ENCODE peak calls at places on chromosomes 3 and 15, in six cellular contexts. One of them, this sample, is unnamed.

GRCh38 chr3:44099566-44100297 is 142.0 kb upstream of the TOPAZ1 start:
- DNase-seq in C1 segment of cervical spinal cord: no peak
- DNase-seq in activated CD4-positive, alpha-beta T cell treated with anti-CD3 and anti-CD28 coated beads for 4 hours: no peak
- DNase-seq in aorta: no peak
- DNase-seq in left ventricle myocardium inferior: no peak
- DNase-seq in H4: no peak
- DNase-seq in this sample: no peak

GRCh38 chr15:61243984-61244593 is 15.0 kb upstream of the RORA start:
- DNase-seq in C1 segment of cervical spinal cord: no peak
- DNase-seq in activated CD4-positive, alpha-beta T cell treated with anti-CD3 and anti-CD28 coated beads for 4 hours: no peak
- DNase-seq in aorta: no peak
- DNase-seq in left ventricle myocardium inferior: no peak
- DNase-seq in H4: no peak
- DNase-seq in this sample: no peak

GRCh38 chr3:61819861-61820260 is 258.5 kb downstream of the PTPRG start:
- DNase-seq in C1 segment of cervical spinal cord: no peak
- DNase-seq in activated CD4-positive, alpha-beta T cell treated with anti-CD3 and anti-CD28 coated beads for 4 hours: no peak
- DNase-seq in aorta: no peak
- DNase-seq in left ventricle myocardium inferior: no peak
- DNase-seq in H4: no peak
- DNase-seq in this sample: no peak

GRCh38 chr3:127304121-127304744 is 16.4 kb upstream of the PRR20G start:
- DNase-seq in C1 segment of cervical spinal cord: no peak
- DNase-seq in activated CD4-positive, alpha-beta T cell treated with anti-CD3 and anti-CD28 coated beads for 4 hours: no peak
- DNase-seq in aorta: no peak
- DNase-seq in left ventricle myocardium inferior: no peak
- DNase-seq in H4: no peak
- DNase-seq in this sample: no peak

GRCh38 chr3:160973067-160973466 is 132.1 kb downstream of the B3GALNT1 start:
- DNase-seq in C1 segment of cervical spinal cord: no peak
- DNase-seq in activated CD4-positive, alpha-beta T cell treated with anti-CD3 and anti-CD28 coated beads for 4 hours: no peak
- DNase-seq in aorta: no peak
- DNase-seq in left ventricle myocardium inferior: no peak
- DNase-seq in H4: no peak
- DNase-seq in this sample: no peak

GRCh38 chr3:110575702-110576101 is 495.9 kb upstream of the NECTIN3 start:
- DNase-seq in C1 segment of cervical spinal cord: no peak
- DNase-seq in activated CD4-positive, alpha-beta T cell treated with anti-CD3 and anti-CD28 coated beads for 4 hours: no peak
- DNase-seq in aorta: no peak
- DNase-seq in left ventricle myocardium inferior: no peak
- DNase-seq in H4: no peak
- DNase-seq in this sample: no peak

GRCh38 chr15:98805434-98806274 is 157.3 kb downstream of the IGF1R start:
- DNase-seq in C1 segment of cervical spinal cord: no peak
- DNase-seq in activated CD4-positive, alpha-beta T cell treated with anti-CD3 and anti-CD28 coated beads for 4 hours: no peak
- DNase-seq in aorta: no peak
- DNase-seq in left ventricle myocardium inferior: no peak
- DNase-seq in H4: peak
- DNase-seq in this sample: no peak

GRCh38 chr3:11159421-11159904 is 5.2 kb downstream of the HRH1 start:
- DNase-seq in C1 segment of cervical spinal cord: no peak
- DNase-seq in activated CD4-positive, alpha-beta T cell treated with anti-CD3 and anti-CD28 coated beads for 4 hours: no peak
- DNase-seq in aorta: peak
- DNase-seq in left ventricle myocardium inferior: no peak
- DNase-seq in H4: peak
- DNase-seq in this sample: no peak

GRCh38 chr15:69954726-69955125 is 143.0 kb downstream of the TLE3 start:
- DNase-seq in C1 segment of cervical spinal cord: no peak
- DNase-seq in activated CD4-positive, alpha-beta T cell treated with anti-CD3 and anti-CD28 coated beads for 4 hours: no peak
- DNase-seq in aorta: no peak
- DNase-seq in left ventricle myocardium inferior: no peak
- DNase-seq in H4: no peak
- DNase-seq in this sample: no peak

GRCh38 chr15:82709081-82709420 is 624 bp downstream of the AP3B2 start:
- DNase-seq in C1 segment of cervical spinal cord: no peak
- DNase-seq in activated CD4-positive, alpha-beta T cell treated with anti-CD3 and anti-CD28 coated beads for 4 hours: no peak
- DNase-seq in aorta: no peak
- DNase-seq in left ventricle myocardium inferior: no peak
- DNase-seq in H4: no peak
- DNase-seq in this sample: no peak

GRCh38 chr3:187430576-187430975 is 62.4 kb downstream of the RTP4 start:
- DNase-seq in C1 segment of cervical spinal cord: no peak
- DNase-seq in activated CD4-positive, alpha-beta T cell treated with anti-CD3 and anti-CD28 coated beads for 4 hours: no peak
- DNase-seq in aorta: no peak
- DNase-seq in left ventricle myocardium inferior: no peak
- DNase-seq in H4: no peak
- DNase-seq in this sample: no peak

GRCh38 chr3:47186285-47186684 is 22.4 kb upstream of the SETD2 start:
- DNase-seq in C1 segment of cervical spinal cord: no peak
- DNase-seq in activated CD4-positive, alpha-beta T cell treated with anti-CD3 and anti-CD28 coated beads for 4 hours: no peak
- DNase-seq in aorta: no peak
- DNase-seq in left ventricle myocardium inferior: no peak
- DNase-seq in H4: no peak
- DNase-seq in this sample: no peak

GRCh38 chr3:36650271-36650671 is 114.1 kb downstream of the DCLK3 start:
- DNase-seq in C1 segment of cervical spinal cord: no peak
- DNase-seq in activated CD4-positive, alpha-beta T cell treated with anti-CD3 and anti-CD28 coated beads for 4 hours: no peak
- DNase-seq in aorta: no peak
- DNase-seq in left ventricle myocardium inferior: no peak
- DNase-seq in H4: no peak
- DNase-seq in this sample: no peak

GRCh38 chr3:36814071-36814717 is 49.8 kb upstream of the DCLK3 start:
- DNase-seq in C1 segment of cervical spinal cord: no peak
- DNase-seq in activated CD4-positive, alpha-beta T cell treated with anti-CD3 and anti-CD28 coated beads for 4 hours: no peak
- DNase-seq in aorta: no peak
- DNase-seq in left ventricle myocardium inferior: no peak
- DNase-seq in H4: no peak
- DNase-seq in this sample: peak

GRCh38 chr3:16978234-16978920 is 93.6 kb downstream of the PLCL2 start:
- DNase-seq in C1 segment of cervical spinal cord: no peak
- DNase-seq in activated CD4-positive, alpha-beta T cell treated with anti-CD3 and anti-CD28 coated beads for 4 hours: no peak
- DNase-seq in aorta: no peak
- DNase-seq in left ventricle myocardium inferior: no peak
- DNase-seq in H4: no peak
- DNase-seq in this sample: no peak

GRCh38 chr3:151675858-151676615 is 57.7 kb upstream of the AADACL2 start:
- DNase-seq in C1 segment of cervical spinal cord: no peak
- DNase-seq in activated CD4-positive, alpha-beta T cell treated with anti-CD3 and anti-CD28 coated beads for 4 hours: no peak
- DNase-seq in aorta: no peak
- DNase-seq in left ventricle myocardium inferior: no peak
- DNase-seq in H4: no peak
- DNase-seq in this sample: no peak

GRCh38 chr3:192706272-192706671 is 21.1 kb downstream of the FGF12 start:
- DNase-seq in C1 segment of cervical spinal cord: no peak
- DNase-seq in activated CD4-positive, alpha-beta T cell treated with anti-CD3 and anti-CD28 coated beads for 4 hours: no peak
- DNase-seq in aorta: no peak
- DNase-seq in left ventricle myocardium inferior: peak
- DNase-seq in H4: no peak
- DNase-seq in this sample: no peak

GRCh38 chr3:35596611-35597010 is 42.7 kb upstream of the ARPP21 start:
- DNase-seq in C1 segment of cervical spinal cord: peak
- DNase-seq in activated CD4-positive, alpha-beta T cell treated with anti-CD3 and anti-CD28 coated beads for 4 hours: no peak
- DNase-seq in aorta: no peak
- DNase-seq in left ventricle myocardium inferior: no peak
- DNase-seq in H4: no peak
- DNase-seq in this sample: peak

GRCh38 chr3:194872669-194872977 is 186.9 kb downstream of the FAM43A start:
- DNase-seq in C1 segment of cervical spinal cord: no peak
- DNase-seq in activated CD4-positive, alpha-beta T cell treated with anti-CD3 and anti-CD28 coated beads for 4 hours: no peak
- DNase-seq in aorta: no peak
- DNase-seq in left ventricle myocardium inferior: no peak
- DNase-seq in H4: no peak
- DNase-seq in this sample: no peak

GRCh38 chr3:45480218-45480617 is 91.8 kb downstream of the LARS2 start:
- DNase-seq in C1 segment of cervical spinal cord: no peak
- DNase-seq in activated CD4-positive, alpha-beta T cell treated with anti-CD3 and anti-CD28 coated beads for 4 hours: no peak
- DNase-seq in aorta: no peak
- DNase-seq in left ventricle myocardium inferior: no peak
- DNase-seq in H4: no peak
- DNase-seq in this sample: no peak

GRCh38 chr3:78918361-78919020 is 849.3 kb downstream of the ROBO1 start:
- DNase-seq in C1 segment of cervical spinal cord: no peak
- DNase-seq in activated CD4-positive, alpha-beta T cell treated with anti-CD3 and anti-CD28 coated beads for 4 hours: no peak
- DNase-seq in aorta: no peak
- DNase-seq in left ventricle myocardium inferior: no peak
- DNase-seq in H4: peak
- DNase-seq in this sample: no peak

GRCh38 chr15:72193781-72194396 is 3.7 kb downstream of the GRAMD2A start:
- DNase-seq in C1 segment of cervical spinal cord: no peak
- DNase-seq in activated CD4-positive, alpha-beta T cell treated with anti-CD3 and anti-CD28 coated beads for 4 hours: no peak
- DNase-seq in aorta: no peak
- DNase-seq in left ventricle myocardium inferior: no peak
- DNase-seq in H4: no peak
- DNase-seq in this sample: no peak

GRCh38 chr15:73899197-73900128 is 26.1 kb downstream of the TBC1D21 start:
- DNase-seq in C1 segment of cervical spinal cord: no peak
- DNase-seq in activated CD4-positive, alpha-beta T cell treated with anti-CD3 and anti-CD28 coated beads for 4 hours: no peak
- DNase-seq in aorta: no peak
- DNase-seq in left ventricle myocardium inferior: no peak
- DNase-seq in H4: no peak
- DNase-seq in this sample: no peak

GRCh38 chr3:47440131-47440530 is 35.6 kb downstream of the SCAP start:
- DNase-seq in C1 segment of cervical spinal cord: no peak
- DNase-seq in activated CD4-positive, alpha-beta T cell treated with anti-CD3 and anti-CD28 coated beads for 4 hours: no peak
- DNase-seq in aorta: no peak
- DNase-seq in left ventricle myocardium inferior: no peak
- DNase-seq in H4: no peak
- DNase-seq in this sample: peak

This sample was measured in amygdala.